ENCODE peak calls at places on chromosome 14, in seven cellular contexts. L is neuronal stem cell, C is IMR-90, H is H9, X is mesendoderm, O is trophoblast cell, Q is H1. N is an unnamed sample. For H3K4me1, the result is how much of the 10 kb centered on the place peaks cover.

GRCh38 chr14:97603201-97603600 is 806.0 kb downstream of the VRK1 start:
- DNase-seq in L (no peak), H (no peak), O (no peak), X (no peak), C (no peak), Q (no peak), N (no peak)

GRCh38 chr14:43503508-43503907 is 1003.6 kb downstream of the FSCB start:
- DNase-seq in O (no peak), Q (no peak), X (no peak), L (no peak), C (no peak), H (no peak), N (peak)

GRCh38 chr14:78135450-78135891 is 34.7 kb upstream of the NRXN3 start:
- DNase-seq in L (no peak), H (no peak), Q (no peak), O (no peak), C (no peak), X (no peak), N (no peak)

GRCh38 chr14:69354383-69355154 is 43.5 kb downstream of the ERH start:
- DNase-seq in Q (no peak), L (no peak), O (no peak), H (no peak), C (peak), X (no peak), N (peak)

GRCh38 chr14:101506211-101506920 is 54.9 kb upstream of the DIO3 start:
- DNase-seq in Q (no peak), X (no peak), C (no peak), O (no peak), H (peak), L (no peak), N (no peak)

GRCh38 chr14:54182419-54183040 is 214.3 kb upstream of the CDKN3 start:
- DNase-seq in X (no peak), L (no peak), H (no peak), O (no peak), Q (no peak), C (peak), N (peak)

GRCh38 chr14:66105819-66106218 is 380.4 kb upstream of the CCDC196 start:
- DNase-seq in L (no peak), C (no peak), X (no peak), H (no peak), O (no peak), Q (no peak), N (peak)

GRCh38 chr14:77097006-77097688 is 911 bp upstream of the CIPC start:
- DNase-seq in Q (no peak), L (no peak), O (no peak), H (no peak), C (peak), X (peak), N (no peak)

GRCh38 chr14:31777312-31777711 is 216.1 kb downstream of the NUBPL start:
- DNase-seq in O (no peak), L (no peak), Q (no peak), C (no peak), H (no peak), X (no peak), N (no peak)

GRCh38 chr14:32933943-32934890 is 4.5 kb upstream of the NPAS3 start:
- DNase-seq in L (peak), C (no peak), X (peak), H (peak), O (no peak), Q (no peak), N (peak)

GRCh38 chr14:60085085-60085484 is 6.6 kb upstream of the PCNX4 start:
- DNase-seq in H (no peak), Q (no peak), O (no peak), X (no peak), C (peak), L (no peak), N (no peak)

GRCh38 chr14:103522028-103522581 is 525 bp downstream of the CKB start:
- DNase-seq in L (no peak), H (no peak), X (peak), O (no peak), Q (no peak), C (no peak), N (peak)

GRCh38 chr14:70096866-70097265 is 91.9 kb downstream of the SLC8A3 start:
- DNase-seq in C (peak), H (peak), O (no peak), L (no peak), Q (no peak), X (peak), N (no peak)

GRCh38 chr14:28875937-28876910 is 109.6 kb downstream of the FOXG1 start:
- DNase-seq in H (no peak), Q (no peak), C (no peak), X (peak), O (no peak), L (peak), N (no peak)

GRCh38 chr14:91377700-91378652 is 39.6 kb downstream of the CCDC88C start:
- DNase-seq in H (no peak), C (no peak), X (no peak), O (no peak), L (no peak), Q (no peak), N (no peak)

GRCh38 chr14:23877538-23878180 is 75.9 kb upstream of the DHRS4 start:
- DNase-seq in C (no peak), Q (no peak), X (no peak), H (no peak), O (no peak), L (no peak), N (no peak)

GRCh38 chr14:75982724-75983358 is 1.0 kb upstream of the TGFB3 start:
- DNase-seq in Q (no peak), C (peak), O (peak), H (no peak), L (no peak), X (no peak), N (peak)

GRCh38 chr14:103878180-103878579 is 30.8 kb upstream of the PPP1R13B start:
- DNase-seq in X (no peak), L (no peak), Q (no peak), H (no peak), O (no peak), C (no peak), N (no peak)

GRCh38 chr14:32252030-32252670 is 49.1 kb upstream of the RNU6-8 start:
- DNase-seq in L (peak), O (peak), Q (no peak), C (peak), H (peak), X (peak), N (peak)

GRCh38 chr14:40909906-40910305 is 696.8 kb upstream of the LRFN5 start:
- DNase-seq in L (peak), X (peak), Q (no peak), C (no peak), O (peak), H (no peak), N (no peak)

GRCh38 chr14:21993837-21994236 is 320.2 kb upstream of the OR4E1 start:
- DNase-seq in C (no peak), O (no peak), L (no peak), Q (no peak), X (no peak), H (no peak), N (no peak)
- H3K4me1 ChIP-seq in C (under half), O (under half), L (under half), Q (under half), X (under half), H (under half), N (under half)

GRCh38 chr14:92581206-92581605 is 67.6 kb downstream of the RIN3 start:
- DNase-seq in C (no peak), L (no peak), O (no peak), Q (no peak), H (no peak), X (no peak), N (no peak)

GRCh38 chr14:92579244-92579643 is 65.7 kb downstream of the RIN3 start:
- DNase-seq in H (no peak), O (no peak), L (no peak), X (no peak), C (peak), Q (no peak), N (no peak)

GRCh38 chr14:92577321-92577742 is 63.8 kb downstream of the RIN3 start:
- DNase-seq in Q (no peak), O (no peak), C (no peak), H (no peak), L (no peak), X (no peak), N (no peak)

GRCh38 chr14:92575773-92576303 is 62.3 kb downstream of the RIN3 start:
- DNase-seq in Q (no peak), X (no peak), C (no peak), L (no peak), H (no peak), O (no peak), N (no peak)

DNA sequence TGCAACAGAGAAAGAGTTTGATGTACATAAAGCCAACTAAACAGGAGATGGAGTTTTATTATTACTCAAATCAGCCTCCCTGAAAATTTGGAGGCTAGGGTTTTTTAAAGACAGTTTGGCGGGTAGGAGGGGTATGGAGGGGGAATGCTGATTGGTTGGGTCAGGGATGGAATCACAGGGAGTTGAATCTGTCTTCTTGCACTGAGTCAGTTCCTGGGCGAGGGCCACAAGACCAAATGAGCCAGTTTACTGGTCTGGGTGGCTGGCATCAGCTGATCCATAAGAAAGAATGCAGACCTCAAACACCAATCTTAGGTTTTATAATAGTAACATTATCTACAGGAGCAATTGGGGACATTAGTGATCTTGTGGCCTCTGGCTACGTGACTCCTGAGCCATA is 64.9 kb downstream of the RIN3 start:
- DNase-seq in Q (no peak), C (peak), H (no peak), O (no peak), L (no peak), X (no peak), N (no peak)
- H3K23ac ChIP-seq in Q (no peak), C (no peak), H (no peak), O (no peak), L (no peak), X (no peak), N (no peak)

GRCh38 chr14:84064296-84064695 is 1465.6 kb upstream of the FLRT2 start:
- DNase-seq in C (no peak), X (no peak), O (no peak), H (no peak), Q (no peak), L (no peak), N (no peak)
- H3K4me1 ChIP-seq in C (under half), X (under half), O (under half), H (under half), Q (under half), L (under half), N (under half)

GRCh38 chr14:50357124-50357523 is 39.6 kb downstream of the CDKL1 start:
- DNase-seq in O (no peak), C (no peak), Q (no peak), X (no peak), L (no peak), H (no peak), N (no peak)
- H3K23ac ChIP-seq in O (no peak), C (no peak), Q (no peak), X (no peak), L (no peak), H (no peak), N (no peak)

DNA sequence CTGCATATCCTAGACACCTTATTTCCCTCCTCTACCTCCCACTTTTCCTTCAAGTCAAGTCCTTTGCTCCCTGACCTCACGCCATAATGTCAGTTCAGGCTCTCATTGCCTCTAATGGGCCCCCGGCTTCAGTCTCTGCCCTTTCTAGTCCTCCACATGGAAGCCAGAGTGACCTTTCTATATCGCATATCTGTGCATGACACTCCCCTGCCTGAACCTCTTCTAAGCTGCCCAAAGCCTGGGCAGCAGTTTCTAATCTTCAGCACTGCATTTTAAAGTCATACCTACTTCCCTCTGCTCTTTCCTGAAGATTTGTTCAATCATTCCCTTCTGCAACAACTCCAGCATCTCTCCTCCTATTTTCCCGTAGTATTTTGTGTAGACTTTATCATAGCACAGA is 45.5 kb downstream of the ESR2 start:
- DNase-seq in C (no peak), L (no peak), X (no peak), Q (no peak), H (no peak), O (no peak), N (no peak)
- H3K4me1 ChIP-seq in C (under half), L (under half), X (under half), Q (under half), H (under half), O (under half), N (under half)

GRCh38 chr14:57389646-57390036 is 745 bp upstream of the NAA30 start:
- DNase-seq in L (no peak), X (peak), O (no peak), Q (no peak), H (peak), C (no peak), N (no peak)

GRCh38 chr14:57390806-57391562 is 598 bp downstream of the NAA30 start:
- DNase-seq in X (peak), L (peak), Q (no peak), C (peak), H (peak), O (peak), N (peak)

GRCh38 chr14:57390037-57390805 is at the start of gene NAA30:
- DNase-seq in Q (peak), L (peak), H (peak), C (peak), X (peak), O (peak), N (peak)

GRCh38 chr14:57391609-57392195 is 1.3 kb downstream of the NAA30 start:
- DNase-seq in Q (no peak), X (peak), H (no peak), C (peak), L (no peak), O (no peak), N (peak)

DNA sequence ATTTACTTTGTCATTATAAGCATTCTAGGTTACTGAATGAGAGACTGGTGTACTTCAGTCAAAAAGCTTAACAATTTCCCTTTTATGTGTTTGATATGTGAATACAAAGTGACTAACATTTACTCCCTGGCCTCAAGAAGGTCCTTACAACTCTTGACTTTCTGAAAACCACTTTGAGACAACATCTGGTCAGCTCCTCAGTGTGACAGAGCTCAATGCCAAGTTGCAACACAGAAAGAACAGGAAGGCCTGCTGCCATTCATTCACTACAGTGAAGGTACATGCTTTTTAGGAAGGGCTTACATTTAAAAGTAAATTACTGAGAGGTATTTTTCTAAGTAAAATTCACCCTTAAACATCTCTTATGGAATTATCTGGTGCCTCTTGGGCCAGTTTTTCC is 2.3 kb upstream of the NAA30 start:
- DNase-seq in Q (no peak), H (no peak), X (no peak), O (no peak), L (no peak), C (no peak), N (no peak)
- H3K23ac ChIP-seq in Q (no peak), H (no peak), X (no peak), O (no peak), L (no peak), C (no peak), N (no peak)

GRCh38 chr14:92401561-92401960 is 78.6 kb downstream of the SLC24A4 start:
- DNase-seq in X (peak), Q (no peak), O (no peak), C (no peak), H (no peak), L (no peak), N (no peak)

GRCh38 chr14:92400579-92401444 is 77.8 kb downstream of the SLC24A4 start:
- DNase-seq in Q (no peak), O (no peak), X (peak), C (peak), L (no peak), H (no peak), N (peak)

GRCh38 chr14:92392726-92393125 is 69.8 kb downstream of the SLC24A4 start:
- DNase-seq in Q (no peak), H (no peak), O (no peak), C (no peak), L (no peak), X (no peak), N (no peak)

GRCh38 chr14:92397839-92398564 is 75.0 kb downstream of the SLC24A4 start:
- DNase-seq in C (no peak), O (no peak), Q (no peak), H (no peak), L (no peak), X (no peak), N (no peak)

DNA sequence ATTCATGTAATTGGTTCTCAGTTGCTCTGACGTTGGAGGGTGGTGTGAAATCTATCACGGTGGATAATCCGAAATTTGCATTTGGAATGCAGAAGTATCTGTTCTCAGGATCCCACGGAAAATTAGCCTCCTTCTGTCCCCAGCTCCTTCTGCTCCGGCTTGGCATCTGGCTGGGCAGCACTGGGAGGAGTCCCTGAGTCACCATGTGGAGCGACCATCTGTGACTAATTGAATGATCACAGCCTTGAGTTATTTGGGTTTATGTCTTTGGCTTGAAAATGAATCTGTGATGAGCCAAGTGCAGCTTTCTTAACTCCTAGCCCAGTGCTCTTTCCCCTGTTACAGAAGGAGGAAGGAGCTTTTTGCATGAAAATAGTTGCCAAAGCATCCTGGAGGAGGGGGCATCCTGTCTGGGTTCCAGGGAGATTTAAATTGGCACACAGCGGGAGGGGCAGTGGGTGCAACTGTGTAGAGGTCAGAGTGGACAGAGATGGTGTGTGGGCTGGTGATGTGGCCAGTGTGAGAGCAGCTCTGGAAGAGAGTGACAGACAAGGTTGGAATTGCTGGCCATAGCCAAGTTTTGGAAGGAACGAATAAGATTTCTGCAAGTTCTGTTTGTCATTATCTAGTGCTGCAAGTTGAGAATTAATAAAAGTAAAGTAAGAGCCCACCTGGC is 74.3 kb downstream of the SLC24A4 start:
- DNase-seq in X (peak), O (no peak), L (no peak), Q (no peak), C (peak), H (no peak), N (peak)
- H3K4me1 ChIP-seq in X (under half), O (under half), L (under half), Q (under half), C (under half), H (under half), N (under half)

DNA sequence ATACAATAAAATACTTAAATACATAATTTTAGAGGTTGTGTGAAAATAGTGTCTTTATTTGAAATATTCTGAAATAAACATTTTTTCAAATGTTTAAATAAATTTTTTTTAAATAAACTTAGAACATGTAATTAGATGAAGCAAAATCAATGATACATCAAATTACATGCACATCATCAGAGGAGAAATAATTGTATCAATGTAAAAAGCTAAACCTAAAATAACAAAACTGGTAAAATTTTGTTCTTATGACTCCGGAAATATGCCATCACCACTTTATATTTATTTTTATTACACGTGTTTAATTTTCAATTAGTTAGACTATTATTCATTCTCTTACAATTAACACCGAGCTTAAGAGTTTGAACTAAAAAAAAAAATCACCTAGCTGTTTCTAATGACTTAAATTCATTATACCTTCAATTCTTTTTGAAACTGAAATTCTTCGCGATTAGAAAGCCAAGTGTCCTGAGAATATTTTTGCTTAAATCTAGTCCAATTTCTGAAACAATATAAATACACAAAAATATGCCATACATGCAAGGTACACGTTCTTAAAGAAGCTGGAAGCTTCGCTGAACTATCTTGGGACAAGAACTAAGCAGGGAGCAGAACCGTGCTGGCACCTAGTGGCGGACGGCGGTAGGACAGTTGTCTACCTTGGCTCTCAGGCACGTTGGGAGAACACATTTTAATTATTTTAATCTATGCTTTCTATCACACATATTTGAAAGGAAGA is 230.5 kb downstream of the SLC25A21 start:
- DNase-seq in L (peak), H (peak), O (peak), Q (peak), X (peak), C (peak), N (peak)
- H3K23ac ChIP-seq in L (no peak), H (no peak), O (no peak), Q (no peak), X (no peak), C (no peak), N (no peak)